ENCODE peak calls at places on chromosomes 16 and 17, in five cellular contexts. E is HL-60, L is PC-3, B is GM23248, T is right atrium auricular region. A is an unnamed sample.

GRCh38 chr17:65389956-65390355 is 171.5 kb downstream of the AXIN2 start:
- DNase-seq in E (no peak), L (peak; percentile 97), T (no peak), B (peak; percentile 94), A (no peak)

GRCh38 chr17:9324864-9325263 is 250.8 kb downstream of the STX8 start:
- DNase-seq in L (no peak), E (no peak), B (no peak), T (no peak), A (no peak)

GRCh38 chr17:71287246-71287828 is 833.5 kb upstream of the SOX9 start:
- DNase-seq in T (no peak), B (peak; percentile 26), E (no peak), L (no peak), A (no peak)

GRCh38 chr16:72428611-72429376 is 256.8 kb upstream of the PMFBP1 start:
- DNase-seq in L (no peak), B (no peak), T (no peak), E (no peak), A (no peak)

GRCh38 chr16:16016388-16016964 is 67.1 kb downstream of the ABCC1 start:
- DNase-seq in L (no peak), T (no peak), E (no peak), B (no peak), A (no peak)

GRCh38 chr16:12896562-12896961 is 4.8 kb upstream of the SHISA9 start:
- DNase-seq in L (peak; percentile 50), B (peak; percentile 41), T (no peak), E (peak; percentile 26), A (no peak)

GRCh38 chr16:16176328-16176727 is 47.0 kb downstream of the ABCC6 start:
- DNase-seq in B (no peak), T (no peak), E (no peak), L (no peak), A (no peak)

GRCh38 chr17:36149296-36149820 is 27.1 kb downstream of the TBC1D3B start:
- DNase-seq in B (peak; percentile 71), L (no peak), E (peak; percentile 68), T (peak; percentile 61), A (no peak)

GRCh38 chr17:81522491-81523125 is 5.6 kb upstream of the FSCN2 start:
- DNase-seq in E (no peak), L (no peak), T (no peak), B (no peak), A (no peak)

GRCh38 chr16:72787130-72787518 is 260.8 kb downstream of the ZFHX3 start:
- DNase-seq in E (no peak), B (no peak), L (no peak), T (no peak), A (no peak)

GRCh38 chr17:60535382-60536279 is 9.6 kb upstream of the APPBP2 start:
- DNase-seq in B (peak; percentile 70), E (no peak), T (no peak), L (no peak), A (no peak)

GRCh38 chr17:13429201-13429600 is 172.5 kb downstream of the HS3ST3A1 start:
- DNase-seq in T (no peak), B (peak; percentile 96), L (peak; percentile 55), E (no peak), A (no peak)

DNA sequence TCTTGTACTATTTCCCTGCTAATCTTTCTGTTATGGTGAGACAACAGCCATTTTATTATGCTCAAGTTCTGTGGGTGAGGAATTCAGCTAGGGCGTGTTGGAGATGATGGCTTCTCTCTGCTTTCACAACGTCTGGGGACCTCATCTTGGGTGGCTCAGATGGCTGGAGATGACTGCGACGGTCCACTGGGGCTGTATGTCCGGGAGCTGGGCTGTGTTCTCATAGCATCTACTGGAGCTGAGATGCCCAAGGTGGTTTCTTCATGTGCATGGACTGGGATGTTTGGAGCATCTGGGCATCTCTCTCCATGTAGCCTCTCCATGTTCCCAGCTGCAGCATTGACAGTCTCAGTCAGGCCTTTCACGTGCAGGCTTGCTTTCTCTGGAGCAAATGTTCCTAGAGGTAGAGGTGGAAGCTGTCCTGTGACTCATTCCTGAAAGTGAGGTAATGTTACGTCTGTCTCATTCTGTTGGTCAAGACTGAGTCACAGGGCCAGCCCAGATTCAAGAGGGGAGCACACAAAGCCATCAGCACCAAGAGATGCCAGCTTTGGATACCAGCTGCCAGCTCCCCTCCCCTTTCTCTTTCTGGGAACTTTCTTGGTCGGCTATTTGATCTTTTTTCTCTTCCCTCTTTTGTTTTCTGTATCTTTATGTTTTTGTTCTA is 96.2 kb downstream of the RAP1GAP2 start:
- DNase-seq in L (peak; percentile 92), T (no peak), E (no peak), B (peak; percentile 94), A (no peak)
- H3K27ac ChIP-seq in L (peak overlapping the region; percentile 92), T (peak overlapping the region; percentile 54), E (no peak overlapping the region), B (no peak overlapping the region), A (no peak overlapping the region)

GRCh38 chr17:28469376-28469775 is 4.1 kb upstream of the SLC13A2 start:
- DNase-seq in T (no peak), E (no peak), B (no peak), L (no peak), A (no peak)

GRCh38 chr17:28466001-28466400 is 7.4 kb upstream of the SLC13A2 start:
- DNase-seq in T (no peak), L (no peak), E (no peak), B (no peak), A (no peak)

GRCh38 chr17:28466521-28467048 is 6.9 kb upstream of the SLC13A2 start:
- DNase-seq in B (peak; percentile 15), T (no peak), L (no peak), E (no peak), A (no peak)

GRCh38 chr17:28468781-28469180 is 4.7 kb upstream of the SLC13A2 start:
- DNase-seq in E (no peak), B (no peak), T (no peak), L (peak; percentile 32), A (no peak)

DNA sequence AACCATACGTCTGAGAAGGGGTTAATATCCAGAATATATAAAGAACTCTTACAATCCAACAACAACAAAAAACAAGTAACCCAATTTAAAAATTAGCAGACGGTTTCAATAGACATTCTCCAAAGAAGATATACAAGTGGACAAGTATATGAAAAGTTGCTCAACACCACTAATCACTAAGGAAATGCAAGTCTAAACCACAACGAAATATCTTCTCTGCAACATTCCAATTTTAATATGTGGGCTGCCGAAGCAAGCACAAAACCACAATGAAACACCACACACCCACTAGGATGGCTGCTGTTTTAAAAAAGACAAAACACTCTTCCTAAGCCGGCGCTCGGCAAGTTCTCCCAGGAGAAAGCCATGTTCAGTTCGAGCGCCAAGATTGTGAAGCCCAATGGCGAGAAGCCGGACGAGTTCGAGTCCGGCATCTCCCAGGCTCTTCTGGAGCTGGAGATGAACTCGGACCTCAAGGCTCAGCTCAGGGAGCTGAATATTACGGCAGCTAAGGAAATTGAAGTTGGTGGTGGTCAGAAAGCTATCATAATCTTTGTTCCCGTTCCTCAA is 5.9 kb upstream of the SLC13A2 start:
- DNase-seq in L (no peak), T (no peak), B (peak; percentile 79), E (no peak), A (no peak)
- H3K27me3 ChIP-seq in L (no peaks in the 10 kb centered on the region), T (no peaks in the 10 kb centered on the region), B (peaks cover 40% of the 10 kb centered on the region), E (peaks cover 8% of the 10 kb centered on the region), A (no peaks in the 10 kb centered on the region)

GRCh38 chr17:39913989-39914388 is 4.4 kb downstream of the GSDMB start:
- DNase-seq in T (no peak), B (no peak), E (no peak), L (no peak), A (no peak)

GRCh38 chr17:39903158-39903884 is 15.1 kb downstream of the GSDMB start:
- DNase-seq in L (no peak), T (peak; percentile 5), B (no peak), E (peak; percentile 43), A (no peak)

GRCh38 chr17:39904990-39905288 is 13.5 kb downstream of the GSDMB start:
- DNase-seq in E (no peak), B (no peak), T (no peak), L (no peak), A (no peak)

DNA sequence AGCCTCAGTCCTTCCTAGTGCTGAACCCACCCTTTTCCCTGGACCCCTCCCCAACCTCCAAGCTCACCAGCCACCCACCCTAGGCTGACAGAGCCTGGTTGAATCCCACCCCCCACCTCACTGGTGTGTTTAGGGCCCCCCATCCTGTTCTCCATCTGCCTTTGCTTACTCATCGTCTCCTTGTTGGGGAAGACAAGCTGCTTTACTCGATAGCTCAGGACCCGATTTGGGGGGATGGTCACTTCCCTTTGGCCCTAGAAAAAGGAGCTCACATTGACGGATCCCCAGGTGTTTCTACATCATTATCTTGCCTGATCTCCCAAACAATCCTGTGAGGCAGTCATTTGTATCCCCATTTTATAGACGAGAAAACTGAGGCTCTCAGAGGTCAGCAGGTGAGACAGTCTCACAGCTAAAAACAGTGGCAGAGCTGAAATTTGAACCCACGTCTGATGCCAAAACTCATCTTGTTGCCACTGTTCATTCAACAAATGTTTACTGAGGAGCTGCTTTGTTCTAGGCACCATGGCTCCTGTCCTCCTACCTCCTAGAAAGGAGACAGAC is 9.6 kb downstream of the GSDMB start:
- DNase-seq in L (no peak), B (no peak), T (no peak), E (no peak), A (no peak)
- H3K27ac ChIP-seq in L (no peak overlapping the region), B (no peak overlapping the region), T (no peak overlapping the region), E (no peak overlapping the region), A (no peak overlapping the region)

DNA sequence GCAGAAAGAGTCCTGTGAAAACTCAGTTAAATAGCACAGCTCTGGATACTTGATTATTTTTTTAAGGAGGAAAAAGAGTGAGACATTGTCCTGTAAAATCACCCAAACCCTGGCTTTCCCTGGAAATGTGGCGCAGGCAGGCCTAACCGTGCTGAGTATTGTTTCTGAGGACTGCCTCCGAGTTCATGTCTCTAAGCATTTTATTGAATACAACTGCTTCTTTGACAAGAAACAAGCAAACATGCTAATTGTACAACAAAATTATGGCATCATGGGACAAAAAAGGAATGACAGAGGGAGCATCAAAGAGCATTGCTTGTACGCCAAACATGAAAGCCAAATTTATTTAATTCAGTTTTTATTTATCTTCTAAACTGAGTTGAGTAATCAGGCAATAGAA is 64.5 kb upstream of the HSBP1 start:
- DNase-seq in T (no peak), B (no peak), L (no peak), E (no peak), A (no peak)
- H3K27me3 ChIP-seq in T (no peaks in the 10 kb centered on the region), B (no peaks in the 10 kb centered on the region), L (no peaks in the 10 kb centered on the region), E (no peaks in the 10 kb centered on the region), A (no peaks in the 10 kb centered on the region)

GRCh38 chr16:27366687-27367462 is 35.1 kb upstream of the IL21R start:
- DNase-seq in E (no peak), T (no peak), B (peak; percentile 38), L (no peak), A (no peak)
- H3K27ac ChIP-seq in E (peak overlapping the region; percentile 50), T (peak overlapping the region; percentile 64), B (peak overlapping the region; percentile 81), L (no peak overlapping the region), A (peak overlapping the region; percentile 96)

GRCh38 chr16:56641166-56641565 is 2.7 kb downstream of the MT1A start:
- DNase-seq in T (no peak), E (no peak), B (no peak), L (no peak), A (no peak)
- H3K27me3 ChIP-seq in T (no peaks in the 10 kb centered on the region), E (peaks cover 73% of the 10 kb centered on the region), B (no peaks in the 10 kb centered on the region), L (no peaks in the 10 kb centered on the region), A (peaks cover 22% of the 10 kb centered on the region)

GRCh38 chr16:22693670-22694340 is 120.2 kb upstream of the HS3ST2 start:
- DNase-seq in B (peak; percentile 44), T (no peak), E (no peak), L (no peak), A (no peak)
- H3K27ac ChIP-seq in B (no peak overlapping the region), T (peak overlapping the region; percentile 79), E (no peak overlapping the region), L (no peak overlapping the region), A (no peak overlapping the region)

GRCh38 chr17:79678856-79679255 is 51.9 kb upstream of the ENPP7 start:
- DNase-seq in T (no peak), L (no peak), B (no peak), E (no peak), A (no peak)
- H3K27me3 ChIP-seq in T (peaks cover 3% of the 10 kb centered on the region), L (peaks cover 84% of the 10 kb centered on the region), B (no peaks in the 10 kb centered on the region), E (no peaks in the 10 kb centered on the region), A (no peaks in the 10 kb centered on the region)

A was measured in CD4-positive, alpha-beta memory T cell.